ENCODE peak calls at places on chromosomes 5 and 9, in eight cellular contexts. E is kidney tubule cell; R is hepatocyte; Y is SJSA1; C is GM12865; H is SW480; K is AG20443; Q is CD8-positive, alpha-beta memory T cell. J is an unnamed sample.

GRCh38 chr9:106758911-106759310 is 104.1 kb upstream of the ZNF462 start:
- DNase-seq in E (peak), R (no peak), Y (no peak), C (peak), H (no peak), K (no peak), Q (no peak), J (no peak)

GRCh38 chr9:38025166-38025565 is 43.9 kb downstream of the SHB start:
- DNase-seq in E (no peak), R (no peak), Y (no peak), C (no peak), H (no peak), K (no peak), Q (no peak), J (no peak)

GRCh38 chr5:159616967-159617366 is 286.7 kb upstream of the IL12B start:
- DNase-seq in E (no peak), R (no peak), Y (no peak), C (no peak), H (no peak), K (peak), Q (no peak), J (no peak)

GRCh38 chr5:150500905-150501304 is 7.0 kb upstream of the NDST1 start:
- DNase-seq in E (no peak), R (no peak), Y (no peak), C (no peak), H (no peak), K (no peak), Q (no peak), J (no peak)

GRCh38 chr5:33074548-33074947 is 363.4 kb downstream of the NPR3 start:
- DNase-seq in E (peak), R (no peak), Y (peak), C (no peak), H (no peak), K (peak), Q (no peak), J (no peak)

GRCh38 chr9:38117646-38118045 is 48.6 kb upstream of the SHB start:
- DNase-seq in E (no peak), R (peak), Y (no peak), C (no peak), H (no peak), K (no peak), Q (no peak), J (no peak)

GRCh38 chr5:36919650-36920049 is 43.1 kb downstream of the NIPBL start:
- DNase-seq in E (no peak), R (no peak), Y (no peak), C (no peak), H (no peak), K (no peak), Q (no peak), J (no peak)

GRCh38 chr5:176444742-176445141 is 3.4 kb upstream of the FAF2 start:
- DNase-seq in E (no peak), R (no peak), Y (no peak), C (no peak), H (no peak), K (no peak), Q (no peak), J (no peak)

GRCh38 chr9:134358026-134358967 is 32.0 kb downstream of the RXRA start:
- DNase-seq in E (no peak), R (no peak), Y (no peak), C (no peak), H (no peak), K (no peak), Q (no peak), J (no peak)

GRCh38 chr5:33657804-33658435 is 217.2 kb downstream of the TARS1 start:
- DNase-seq in E (no peak), R (no peak), Y (no peak), C (no peak), H (peak), K (no peak), Q (no peak), J (no peak)

GRCh38 chr5:103436661-103437060 is 125.9 kb downstream of the NUDT12 start:
- DNase-seq in E (no peak), R (no peak), Y (no peak), C (no peak), H (no peak), K (no peak), Q (no peak), J (no peak)

GRCh38 chr5:123422433-123423277 is 548 bp downstream of the CEP120 start:
- DNase-seq in E (peak), R (peak), Y (no peak), C (peak), H (peak), K (peak), Q (peak), J (no peak)

GRCh38 chr5:44538831-44539539 is 149.8 kb upstream of the FGF10 start:
- DNase-seq in E (no peak), R (peak), Y (no peak), C (no peak), H (no peak), K (peak), Q (no peak), J (no peak)

GRCh38 chr9:91071185-91071990 is 269.8 kb downstream of the SYK start:
- DNase-seq in E (peak), R (peak), Y (peak), C (peak), H (peak), K (peak), Q (no peak), J (peak)

GRCh38 chr9:126165755-126166154 is 160.9 kb upstream of the MVB12B start:
- DNase-seq in E (no peak), R (no peak), Y (no peak), C (no peak), H (no peak), K (peak), Q (no peak), J (no peak)

GRCh38 chr5:10536931-10537579 is 26.8 kb upstream of the ANKRD33B start:
- DNase-seq in E (no peak), R (no peak), Y (no peak), C (peak), H (no peak), K (no peak), Q (no peak), J (no peak)

GRCh38 chr9:87793292-87793691 is 67.4 kb downstream of the CTSL start:
- DNase-seq in E (peak), R (peak), Y (no peak), C (peak), H (peak), K (peak), Q (no peak), J (no peak)